ENCODE peak calls at places on chromosome 20, in eight cellular contexts. One of them, this sample, is unnamed.

GRCh38 chr20:9492067-9492466 is 22.3 kb upstream of the LAMP5 start:
- DNase-seq in stomach: no peak
- DNase-seq in EL: peak; percentile 47
- DNase-seq in H9: no peak
- DNase-seq in ecto neural progenitor cell: no peak
- DNase-seq in WTC11: no peak
- DNase-seq in activated T-helper 2 cell treated with anti-CD3 and anti-CD28 coated beads, Interferon-gamma antibody, Interleukin-2, Interleukin-4, amounts not matched to agents 10 μg/mL and 5 μg/mL and 100 μg/mL, durations not matched to agents 14 hours and 24 hours and 36 hours: no peak
- DNase-seq in stimulated activated CD4-positive, alpha-beta T cell treated with anti-CD3 and anti-CD28 coated beads, TNF-alpha, amount 100 ng/mL, for 24 hours: no peak
- DNase-seq in this sample: no peak

GRCh38 chr20:6956056-6956455 is 188.6 kb downstream of the BMP2 start:
- DNase-seq in ecto neural progenitor cell: no peak
- DNase-seq in stimulated activated CD4-positive, alpha-beta T cell treated with anti-CD3 and anti-CD28 coated beads, TNF-alpha, amount 100 ng/mL, for 24 hours: no peak
- DNase-seq in EL: no peak
- DNase-seq in stomach: no peak
- DNase-seq in activated T-helper 2 cell treated with anti-CD3 and anti-CD28 coated beads, Interferon-gamma antibody, Interleukin-2, Interleukin-4, amounts not matched to agents 10 μg/mL and 5 μg/mL and 100 μg/mL, durations not matched to agents 14 hours and 24 hours and 36 hours: no peak
- DNase-seq in WTC11: no peak
- DNase-seq in H9: no peak
- DNase-seq in this sample: no peak

GRCh38 chr20:58542411-58543095 is 27.4 kb upstream of the APCDD1L start:
- DNase-seq in stimulated activated CD4-positive, alpha-beta T cell treated with anti-CD3 and anti-CD28 coated beads, TNF-alpha, amount 100 ng/mL, for 24 hours: no peak
- DNase-seq in activated T-helper 2 cell treated with anti-CD3 and anti-CD28 coated beads, Interferon-gamma antibody, Interleukin-2, Interleukin-4, amounts not matched to agents 10 μg/mL and 5 μg/mL and 100 μg/mL, durations not matched to agents 14 hours and 24 hours and 36 hours: no peak
- DNase-seq in WTC11: no peak
- DNase-seq in stomach: peak; percentile 25
- DNase-seq in H9: no peak
- DNase-seq in EL: peak; percentile 48
- DNase-seq in ecto neural progenitor cell: peak; percentile 32
- DNase-seq in this sample: no peak

GRCh38 chr20:62368629-62369507 is 1.8 kb upstream of the LAMA5 start:
- DNase-seq in activated T-helper 2 cell treated with anti-CD3 and anti-CD28 coated beads, Interferon-gamma antibody, Interleukin-2, Interleukin-4, amounts not matched to agents 10 μg/mL and 5 μg/mL and 100 μg/mL, durations not matched to agents 14 hours and 24 hours and 36 hours: no peak
- DNase-seq in WTC11: peak; percentile 90
- DNase-seq in stimulated activated CD4-positive, alpha-beta T cell treated with anti-CD3 and anti-CD28 coated beads, TNF-alpha, amount 100 ng/mL, for 24 hours: no peak
- DNase-seq in H9: peak; percentile 86
- DNase-seq in stomach: peak; percentile 47
- DNase-seq in ecto neural progenitor cell: peak; percentile 88
- DNase-seq in EL: peak; percentile 78
- DNase-seq in this sample: no peak

GRCh38 chr20:45100563-45101245 is at the start of gene KCNS1:
- DNase-seq in stimulated activated CD4-positive, alpha-beta T cell treated with anti-CD3 and anti-CD28 coated beads, TNF-alpha, amount 100 ng/mL, for 24 hours: no peak
- DNase-seq in ecto neural progenitor cell: peak; percentile 71
- DNase-seq in activated T-helper 2 cell treated with anti-CD3 and anti-CD28 coated beads, Interferon-gamma antibody, Interleukin-2, Interleukin-4, amounts not matched to agents 10 μg/mL and 5 μg/mL and 100 μg/mL, durations not matched to agents 14 hours and 24 hours and 36 hours: no peak
- DNase-seq in EL: peak; percentile 35
- DNase-seq in WTC11: peak; percentile 79
- DNase-seq in H9: peak; percentile 81
- DNase-seq in stomach: no peak
- DNase-seq in this sample: peak; percentile 21

GRCh38 chr20:58094160-58094559 is 134.3 kb downstream of the ANKRD60 start:
- DNase-seq in EL: no peak
- DNase-seq in stimulated activated CD4-positive, alpha-beta T cell treated with anti-CD3 and anti-CD28 coated beads, TNF-alpha, amount 100 ng/mL, for 24 hours: no peak
- DNase-seq in ecto neural progenitor cell: peak; percentile 27
- DNase-seq in activated T-helper 2 cell treated with anti-CD3 and anti-CD28 coated beads, Interferon-gamma antibody, Interleukin-2, Interleukin-4, amounts not matched to agents 10 μg/mL and 5 μg/mL and 100 μg/mL, durations not matched to agents 14 hours and 24 hours and 36 hours: no peak
- DNase-seq in H9: peak; percentile 22
- DNase-seq in WTC11: no peak
- DNase-seq in stomach: no peak
- DNase-seq in this sample: no peak

GRCh38 chr20:45037050-45037449 is 63.9 kb downstream of the KCNS1 start:
- DNase-seq in WTC11: no peak
- DNase-seq in stomach: peak; percentile 28
- DNase-seq in EL: peak; percentile 68
- DNase-seq in ecto neural progenitor cell: no peak
- DNase-seq in activated T-helper 2 cell treated with anti-CD3 and anti-CD28 coated beads, Interferon-gamma antibody, Interleukin-2, Interleukin-4, amounts not matched to agents 10 μg/mL and 5 μg/mL and 100 μg/mL, durations not matched to agents 14 hours and 24 hours and 36 hours: no peak
- DNase-seq in stimulated activated CD4-positive, alpha-beta T cell treated with anti-CD3 and anti-CD28 coated beads, TNF-alpha, amount 100 ng/mL, for 24 hours: no peak
- DNase-seq in H9: no peak
- DNase-seq in this sample: no peak

GRCh38 chr20:43189614-43190331 is at the start of gene PTPRT:
- DNase-seq in activated T-helper 2 cell treated with anti-CD3 and anti-CD28 coated beads, Interferon-gamma antibody, Interleukin-2, Interleukin-4, amounts not matched to agents 10 μg/mL and 5 μg/mL and 100 μg/mL, durations not matched to agents 14 hours and 24 hours and 36 hours: no peak
- DNase-seq in stimulated activated CD4-positive, alpha-beta T cell treated with anti-CD3 and anti-CD28 coated beads, TNF-alpha, amount 100 ng/mL, for 24 hours: no peak
- DNase-seq in stomach: no peak
- DNase-seq in EL: no peak
- DNase-seq in WTC11: peak; percentile 41
- DNase-seq in ecto neural progenitor cell: peak; percentile 55
- DNase-seq in H9: no peak
- DNase-seq in this sample: no peak

GRCh38 chr20:62838511-62838910 is 21.7 kb downstream of the COL9A3 start:
- DNase-seq in stomach: no peak
- DNase-seq in stimulated activated CD4-positive, alpha-beta T cell treated with anti-CD3 and anti-CD28 coated beads, TNF-alpha, amount 100 ng/mL, for 24 hours: no peak
- DNase-seq in ecto neural progenitor cell: no peak
- DNase-seq in activated T-helper 2 cell treated with anti-CD3 and anti-CD28 coated beads, Interferon-gamma antibody, Interleukin-2, Interleukin-4, amounts not matched to agents 10 μg/mL and 5 μg/mL and 100 μg/mL, durations not matched to agents 14 hours and 24 hours and 36 hours: no peak
- DNase-seq in EL: no peak
- DNase-seq in WTC11: no peak
- DNase-seq in H9: no peak
- DNase-seq in this sample: no peak

GRCh38 chr20:24762791-24763350 is 186.2 kb upstream of the CST7 start:
- DNase-seq in activated T-helper 2 cell treated with anti-CD3 and anti-CD28 coated beads, Interferon-gamma antibody, Interleukin-2, Interleukin-4, amounts not matched to agents 10 μg/mL and 5 μg/mL and 100 μg/mL, durations not matched to agents 14 hours and 24 hours and 36 hours: no peak
- DNase-seq in ecto neural progenitor cell: peak; percentile 21
- DNase-seq in H9: peak; percentile 6
- DNase-seq in stimulated activated CD4-positive, alpha-beta T cell treated with anti-CD3 and anti-CD28 coated beads, TNF-alpha, amount 100 ng/mL, for 24 hours: no peak
- DNase-seq in EL: no peak
- DNase-seq in stomach: peak; percentile 14
- DNase-seq in WTC11: no peak
- DNase-seq in this sample: no peak

GRCh38 chr20:57397693-57398108 is 6.5 kb downstream of the RBM38 start:
- DNase-seq in activated T-helper 2 cell treated with anti-CD3 and anti-CD28 coated beads, Interferon-gamma antibody, Interleukin-2, Interleukin-4, amounts not matched to agents 10 μg/mL and 5 μg/mL and 100 μg/mL, durations not matched to agents 14 hours and 24 hours and 36 hours: no peak
- DNase-seq in ecto neural progenitor cell: no peak
- DNase-seq in stomach: peak; percentile 43
- DNase-seq in stimulated activated CD4-positive, alpha-beta T cell treated with anti-CD3 and anti-CD28 coated beads, TNF-alpha, amount 100 ng/mL, for 24 hours: no peak
- DNase-seq in WTC11: no peak
- DNase-seq in H9: no peak
- DNase-seq in EL: no peak
- DNase-seq in this sample: no peak

GRCh38 chr20:56245761-56246160 is 2.8 kb upstream of the MC3R start:
- DNase-seq in activated T-helper 2 cell treated with anti-CD3 and anti-CD28 coated beads, Interferon-gamma antibody, Interleukin-2, Interleukin-4, amounts not matched to agents 10 μg/mL and 5 μg/mL and 100 μg/mL, durations not matched to agents 14 hours and 24 hours and 36 hours: no peak
- DNase-seq in stomach: no peak
- DNase-seq in ecto neural progenitor cell: no peak
- DNase-seq in stimulated activated CD4-positive, alpha-beta T cell treated with anti-CD3 and anti-CD28 coated beads, TNF-alpha, amount 100 ng/mL, for 24 hours: no peak
- DNase-seq in WTC11: no peak
- DNase-seq in EL: peak; percentile 46
- DNase-seq in H9: no peak
- DNase-seq in this sample: no peak

GRCh38 chr20:56211051-56211450 is 37.5 kb upstream of the MC3R start:
- DNase-seq in WTC11: no peak
- DNase-seq in stimulated activated CD4-positive, alpha-beta T cell treated with anti-CD3 and anti-CD28 coated beads, TNF-alpha, amount 100 ng/mL, for 24 hours: no peak
- DNase-seq in activated T-helper 2 cell treated with anti-CD3 and anti-CD28 coated beads, Interferon-gamma antibody, Interleukin-2, Interleukin-4, amounts not matched to agents 10 μg/mL and 5 μg/mL and 100 μg/mL, durations not matched to agents 14 hours and 24 hours and 36 hours: no peak
- DNase-seq in stomach: no peak
- DNase-seq in EL: no peak
- DNase-seq in ecto neural progenitor cell: no peak
- DNase-seq in H9: no peak
- DNase-seq in this sample: no peak

GRCh38 chr20:48733296-48733790 is 94.5 kb downstream of the PREX1 start:
- DNase-seq in activated T-helper 2 cell treated with anti-CD3 and anti-CD28 coated beads, Interferon-gamma antibody, Interleukin-2, Interleukin-4, amounts not matched to agents 10 μg/mL and 5 μg/mL and 100 μg/mL, durations not matched to agents 14 hours and 24 hours and 36 hours: no peak
- DNase-seq in WTC11: no peak
- DNase-seq in EL: peak; percentile 61
- DNase-seq in H9: no peak
- DNase-seq in stomach: no peak
- DNase-seq in ecto neural progenitor cell: no peak
- DNase-seq in stimulated activated CD4-positive, alpha-beta T cell treated with anti-CD3 and anti-CD28 coated beads, TNF-alpha, amount 100 ng/mL, for 24 hours: no peak
- DNase-seq in this sample: no peak

GRCh38 chr20:23151008-23151703 is 65.0 kb upstream of the CD93 start:
- DNase-seq in stomach: peak; percentile 18
- DNase-seq in activated T-helper 2 cell treated with anti-CD3 and anti-CD28 coated beads, Interferon-gamma antibody, Interleukin-2, Interleukin-4, amounts not matched to agents 10 μg/mL and 5 μg/mL and 100 μg/mL, durations not matched to agents 14 hours and 24 hours and 36 hours: no peak
- DNase-seq in ecto neural progenitor cell: peak; percentile 32
- DNase-seq in stimulated activated CD4-positive, alpha-beta T cell treated with anti-CD3 and anti-CD28 coated beads, TNF-alpha, amount 100 ng/mL, for 24 hours: no peak
- DNase-seq in EL: no peak
- DNase-seq in WTC11: no peak
- DNase-seq in H9: peak; percentile 17
- DNase-seq in this sample: no peak

GRCh38 chr20:2168946-2169345 is 67.3 kb downstream of the STK35 start:
- DNase-seq in WTC11: no peak
- DNase-seq in H9: no peak
- DNase-seq in ecto neural progenitor cell: no peak
- DNase-seq in stomach: peak; percentile 13
- DNase-seq in activated T-helper 2 cell treated with anti-CD3 and anti-CD28 coated beads, Interferon-gamma antibody, Interleukin-2, Interleukin-4, amounts not matched to agents 10 μg/mL and 5 μg/mL and 100 μg/mL, durations not matched to agents 14 hours and 24 hours and 36 hours: no peak
- DNase-seq in stimulated activated CD4-positive, alpha-beta T cell treated with anti-CD3 and anti-CD28 coated beads, TNF-alpha, amount 100 ng/mL, for 24 hours: no peak
- DNase-seq in EL: no peak
- DNase-seq in this sample: no peak

GRCh38 chr20:45999908-46000570 is 8.7 kb upstream of the MMP9 start:
- DNase-seq in stomach: no peak
- DNase-seq in ecto neural progenitor cell: no peak
- DNase-seq in H9: no peak
- DNase-seq in WTC11: peak; percentile 31
- DNase-seq in activated T-helper 2 cell treated with anti-CD3 and anti-CD28 coated beads, Interferon-gamma antibody, Interleukin-2, Interleukin-4, amounts not matched to agents 10 μg/mL and 5 μg/mL and 100 μg/mL, durations not matched to agents 14 hours and 24 hours and 36 hours: no peak
- DNase-seq in stimulated activated CD4-positive, alpha-beta T cell treated with anti-CD3 and anti-CD28 coated beads, TNF-alpha, amount 100 ng/mL, for 24 hours: no peak
- DNase-seq in EL: no peak
- DNase-seq in this sample: no peak

GRCh38 chr20:18773566-18773965 is 40.0 kb upstream of the SCP2D1 start:
- DNase-seq in H9: no peak
- DNase-seq in EL: no peak
- DNase-seq in activated T-helper 2 cell treated with anti-CD3 and anti-CD28 coated beads, Interferon-gamma antibody, Interleukin-2, Interleukin-4, amounts not matched to agents 10 μg/mL and 5 μg/mL and 100 μg/mL, durations not matched to agents 14 hours and 24 hours and 36 hours: no peak
- DNase-seq in ecto neural progenitor cell: no peak
- DNase-seq in WTC11: no peak
- DNase-seq in stimulated activated CD4-positive, alpha-beta T cell treated with anti-CD3 and anti-CD28 coated beads, TNF-alpha, amount 100 ng/mL, for 24 hours: no peak
- DNase-seq in stomach: no peak
- DNase-seq in this sample: no peak

GRCh38 chr20:24662286-24662685 is 192.9 kb downstream of the SYNDIG1 start:
- DNase-seq in WTC11: no peak
- DNase-seq in ecto neural progenitor cell: no peak
- DNase-seq in EL: no peak
- DNase-seq in H9: no peak
- DNase-seq in stimulated activated CD4-positive, alpha-beta T cell treated with anti-CD3 and anti-CD28 coated beads, TNF-alpha, amount 100 ng/mL, for 24 hours: no peak
- DNase-seq in stomach: no peak
- DNase-seq in activated T-helper 2 cell treated with anti-CD3 and anti-CD28 coated beads, Interferon-gamma antibody, Interleukin-2, Interleukin-4, amounts not matched to agents 10 μg/mL and 5 μg/mL and 100 μg/mL, durations not matched to agents 14 hours and 24 hours and 36 hours: no peak
- DNase-seq in this sample: no peak

GRCh38 chr20:20210943-20211273 is 157.0 kb upstream of the INSM1 start:
- DNase-seq in H9: no peak
- DNase-seq in activated T-helper 2 cell treated with anti-CD3 and anti-CD28 coated beads, Interferon-gamma antibody, Interleukin-2, Interleukin-4, amounts not matched to agents 10 μg/mL and 5 μg/mL and 100 μg/mL, durations not matched to agents 14 hours and 24 hours and 36 hours: no peak
- DNase-seq in EL: no peak
- DNase-seq in stomach: no peak
- DNase-seq in WTC11: no peak
- DNase-seq in ecto neural progenitor cell: no peak
- DNase-seq in stimulated activated CD4-positive, alpha-beta T cell treated with anti-CD3 and anti-CD28 coated beads, TNF-alpha, amount 100 ng/mL, for 24 hours: no peak
- DNase-seq in this sample: no peak

GRCh38 chr20:17969276-17969883 is 562 bp downstream of the MGME1 start:
- DNase-seq in stomach: peak; percentile 52
- DNase-seq in ecto neural progenitor cell: no peak
- DNase-seq in EL: peak; percentile 66
- DNase-seq in stimulated activated CD4-positive, alpha-beta T cell treated with anti-CD3 and anti-CD28 coated beads, TNF-alpha, amount 100 ng/mL, for 24 hours: no peak
- DNase-seq in activated T-helper 2 cell treated with anti-CD3 and anti-CD28 coated beads, Interferon-gamma antibody, Interleukin-2, Interleukin-4, amounts not matched to agents 10 μg/mL and 5 μg/mL and 100 μg/mL, durations not matched to agents 14 hours and 24 hours and 36 hours: no peak
- DNase-seq in WTC11: no peak
- DNase-seq in H9: no peak
- DNase-seq in this sample: peak; percentile 63

GRCh38 chr20:32685541-32686529 is 12.1 kb upstream of the C20orf203 start:
- DNase-seq in stimulated activated CD4-positive, alpha-beta T cell treated with anti-CD3 and anti-CD28 coated beads, TNF-alpha, amount 100 ng/mL, for 24 hours: no peak
- DNase-seq in EL: peak; percentile 82
- DNase-seq in WTC11: no peak
- DNase-seq in stomach: no peak
- DNase-seq in H9: no peak
- DNase-seq in ecto neural progenitor cell: peak; percentile 53
- DNase-seq in activated T-helper 2 cell treated with anti-CD3 and anti-CD28 coated beads, Interferon-gamma antibody, Interleukin-2, Interleukin-4, amounts not matched to agents 10 μg/mL and 5 μg/mL and 100 μg/mL, durations not matched to agents 14 hours and 24 hours and 36 hours: no peak
- DNase-seq in this sample: no peak

GRCh38 chr20:53642196-53643030 is 48.8 kb upstream of the ZNF217 start:
- DNase-seq in WTC11: no peak
- DNase-seq in activated T-helper 2 cell treated with anti-CD3 and anti-CD28 coated beads, Interferon-gamma antibody, Interleukin-2, Interleukin-4, amounts not matched to agents 10 μg/mL and 5 μg/mL and 100 μg/mL, durations not matched to agents 14 hours and 24 hours and 36 hours: peak; percentile 45
- DNase-seq in stimulated activated CD4-positive, alpha-beta T cell treated with anti-CD3 and anti-CD28 coated beads, TNF-alpha, amount 100 ng/mL, for 24 hours: no peak
- DNase-seq in stomach: peak; percentile 58
- DNase-seq in ecto neural progenitor cell: no peak
- DNase-seq in EL: peak; percentile 66
- DNase-seq in H9: no peak
- DNase-seq in this sample: peak; percentile 81

GRCh38 chr20:36974660-36975059 is 23.2 kb upstream of the SAMHD1 start:
- DNase-seq in stimulated activated CD4-positive, alpha-beta T cell treated with anti-CD3 and anti-CD28 coated beads, TNF-alpha, amount 100 ng/mL, for 24 hours: no peak
- DNase-seq in WTC11: no peak
- DNase-seq in EL: no peak
- DNase-seq in stomach: no peak
- DNase-seq in ecto neural progenitor cell: no peak
- DNase-seq in H9: no peak
- DNase-seq in activated T-helper 2 cell treated with anti-CD3 and anti-CD28 coated beads, Interferon-gamma antibody, Interleukin-2, Interleukin-4, amounts not matched to agents 10 μg/mL and 5 μg/mL and 100 μg/mL, durations not matched to agents 14 hours and 24 hours and 36 hours: no peak
- DNase-seq in this sample: no peak

GRCh38 chr20:10549511-10549910 is 114.4 kb downstream of the SLX4IP start:
- DNase-seq in WTC11: no peak
- DNase-seq in stomach: peak; percentile 38
- DNase-seq in EL: no peak
- DNase-seq in ecto neural progenitor cell: no peak
- DNase-seq in stimulated activated CD4-positive, alpha-beta T cell treated with anti-CD3 and anti-CD28 coated beads, TNF-alpha, amount 100 ng/mL, for 24 hours: no peak
- DNase-seq in activated T-helper 2 cell treated with anti-CD3 and anti-CD28 coated beads, Interferon-gamma antibody, Interleukin-2, Interleukin-4, amounts not matched to agents 10 μg/mL and 5 μg/mL and 100 μg/mL, durations not matched to agents 14 hours and 24 hours and 36 hours: no peak
- DNase-seq in H9: no peak
- DNase-seq in this sample: no peak

GRCh38 chr20:39607124-39607523 is 645.0 kb downstream of the DHX35 start:
- DNase-seq in ecto neural progenitor cell: no peak
- DNase-seq in stimulated activated CD4-positive, alpha-beta T cell treated with anti-CD3 and anti-CD28 coated beads, TNF-alpha, amount 100 ng/mL, for 24 hours: no peak
- DNase-seq in H9: no peak
- DNase-seq in WTC11: no peak
- DNase-seq in EL: peak; percentile 20
- DNase-seq in stomach: no peak
- DNase-seq in activated T-helper 2 cell treated with anti-CD3 and anti-CD28 coated beads, Interferon-gamma antibody, Interleukin-2, Interleukin-4, amounts not matched to agents 10 μg/mL and 5 μg/mL and 100 μg/mL, durations not matched to agents 14 hours and 24 hours and 36 hours: no peak
- DNase-seq in this sample: no peak

GRCh38 chr20:19991826-19992225 is 25.3 kb upstream of the NAA20 start:
- DNase-seq in stimulated activated CD4-positive, alpha-beta T cell treated with anti-CD3 and anti-CD28 coated beads, TNF-alpha, amount 100 ng/mL, for 24 hours: no peak
- DNase-seq in H9: no peak
- DNase-seq in WTC11: no peak
- DNase-seq in EL: no peak
- DNase-seq in ecto neural progenitor cell: no peak
- DNase-seq in activated T-helper 2 cell treated with anti-CD3 and anti-CD28 coated beads, Interferon-gamma antibody, Interleukin-2, Interleukin-4, amounts not matched to agents 10 μg/mL and 5 μg/mL and 100 μg/mL, durations not matched to agents 14 hours and 24 hours and 36 hours: no peak
- DNase-seq in stomach: no peak
- DNase-seq in this sample: no peak

This sample was measured in HAP-1.